ENCODE peak calls at places on chromosomes 12 and 14, in five cellular contexts. X is CD8-positive, alpha-beta T cell; F is NCI-H2081; Z is C1 segment of cervical spinal cord; T is ELR. G is an unnamed sample.

GRCh38 chr14:88815980-88816379 is 8.5 kb upstream of the TTC8 start:
- DNase-seq in Z (no peak), X (no peak), F (no peak), T (no peak), G (no peak)

GRCh38 chr14:91839754-91840153 is 27.6 kb downstream of the TC2N start:
- DNase-seq in T (no peak), Z (no peak), F (no peak), X (no peak), G (no peak)

GRCh38 chr12:38771871-38772270 is 133.5 kb downstream of the CPNE8 start:
- DNase-seq in X (no peak), F (no peak), Z (no peak), T (no peak), G (no peak)

GRCh38 chr12:121806556-121807308 is 2.9 kb downstream of the SETD1B start:
- DNase-seq in F (no peak), Z (no peak), X (no peak), T (no peak), G (no peak)

GRCh38 chr12:25034676-25035075 is 85.8 kb upstream of the BCAT1 start:
- DNase-seq in T (no peak), X (no peak), Z (no peak), F (no peak), G (no peak)

GRCh38 chr14:105179191-105179590 is 1.9 kb downstream of the NUDT14 start:
- DNase-seq in X (no peak), Z (no peak), F (no peak), T (no peak), G (no peak)

GRCh38 chr12:64457036-64457435 is 5.1 kb downstream of the TBK1 start:
- DNase-seq in Z (no peak), X (no peak), F (no peak), T (peak; percentile 32), G (no peak)

GRCh38 chr12:93106910-93107309 is 177.8 kb upstream of the EEA1 start:
- DNase-seq in X (no peak), T (no peak), F (no peak), Z (no peak), G (no peak)

GRCh38 chr14:63375772-63376171 is 57.0 kb upstream of the GPHB5 start:
- DNase-seq in X (no peak), Z (no peak), F (no peak), T (peak; percentile 66), G (no peak)

GRCh38 chr14:102511538-102511937 is 2.0 kb upstream of the ANKRD9 start:
- DNase-seq in F (no peak), Z (no peak), X (no peak), T (no peak), G (no peak)

GRCh38 chr12:13252616-13253015 is 56.1 kb downstream of the EMP1 start:
- DNase-seq in X (no peak), Z (no peak), T (no peak), F (no peak), G (no peak)

GRCh38 chr14:50342211-50343080 is 30.3 kb downstream of the DMAC2L start:
- DNase-seq in T (peak; percentile 72), Z (peak; percentile 15), F (peak; percentile 47), X (peak; percentile 5), G (peak; percentile 50)

GRCh38 chr12:84904051-84904450 is 8.5 kb downstream of the SLC6A15 start:
- DNase-seq in T (no peak), X (no peak), Z (no peak), F (no peak), G (no peak)

GRCh38 chr14:68695326-68695768 is 97.5 kb downstream of the ZFP36L1 start:
- DNase-seq in T (peak; percentile 100), Z (no peak), X (no peak), F (no peak), G (no peak)

GRCh38 chr12:128524439-128524838 is 257.5 kb downstream of the TMEM132C start:
- DNase-seq in T (no peak), Z (no peak), F (no peak), X (no peak), G (no peak)

GRCh38 chr14:97408503-97408902 is 611.3 kb downstream of the VRK1 start:
- DNase-seq in Z (no peak), F (no peak), T (no peak), X (no peak), G (no peak)

GRCh38 chr14:104240426-104241157 is 102.2 kb downstream of the KIF26A start:
- DNase-seq in Z (no peak), T (no peak), F (peak; percentile 26), X (no peak), G (peak; percentile 65)

GRCh38 chr14:41925409-41925808 is 318.7 kb downstream of the LRFN5 start:
- DNase-seq in X (no peak), T (peak; percentile 36), Z (no peak), F (peak; percentile 1), G (no peak)

GRCh38 chr14:36553650-36554260 is 28.7 kb downstream of the NKX2-8 start:
- DNase-seq in Z (no peak), F (peak; percentile 18), T (peak; percentile 66), X (no peak), G (peak; percentile 61)

G was measured in SHP77 treated with DMSO at 0.1 percent for 48 hours.